ENCODE peak calls at places on chromosome 22, in four cellular contexts. G, I, Z and U are unnamed samples.

GRCh38 chr22:25062378-25063095 is 110.0 kb downstream of the KIAA1671 start:
- DNase-seq in G (no peak), I (no peak), Z (no peak), U (no peak)

GRCh38 chr22:23073506-23074229 is 3.3 kb downstream of the GNAZ start:
- DNase-seq in G (no peak), I (no peak), Z (no peak), U (no peak)

GRCh38 chr22:37213218-37213855 is 1.1 kb upstream of the SSTR3 start:
- DNase-seq in G (no peak), I (no peak), Z (no peak), U (no peak)

GRCh38 chr22:44187652-44188230 is 7.0 kb downstream of the PARVG start:
- DNase-seq in G (no peak), I (no peak), Z (no peak), U (no peak)

GRCh38 chr22:45462034-45462655 is 40.5 kb upstream of the FBLN1 start:
- DNase-seq in G (peak; percentile 61), I (peak; percentile 48), Z (no peak), U (peak; percentile 55)

GRCh38 chr22:25763239-25763777 is 21.3 kb downstream of the MYO18B start:
- DNase-seq in G (no peak), I (no peak), Z (no peak), U (no peak)

GRCh38 chr22:20305894-20306645 is 13.8 kb downstream of the DGCR6L start:
- DNase-seq in G (no peak), I (no peak), Z (no peak), U (no peak)

GRCh38 chr22:42330953-42331525 is 60.6 kb upstream of the TCF20 start:
- DNase-seq in G (no peak), I (peak; percentile 56), Z (peak; percentile 86), U (no peak)

GRCh38 chr22:37284807-37285355 is 2.6 kb downstream of the CYTH4 start:
- DNase-seq in G (peak; percentile 54), I (no peak), Z (no peak), U (no peak)

GRCh38 chr22:46747646-46748045 is 9.6 kb upstream of the CERK start:
- DNase-seq in G (no peak), I (no peak), Z (no peak), U (no peak)

GRCh38 chr22:50059185-50059880 is 1.2 kb upstream of the TTLL8 start:
- DNase-seq in G (peak; percentile 83), I (no peak), Z (no peak), U (peak; percentile 74)

GRCh38 chr22:33812578-33812977 is 107.7 kb downstream of the LARGE1 start:
- DNase-seq in G (no peak), I (no peak), Z (no peak), U (no peak)

GRCh38 chr22:33379836-33380235 is 321.7 kb upstream of the SYN3 start:
- DNase-seq in G (no peak), I (no peak), Z (no peak), U (no peak)

GRCh38 chr22:20499769-20500168 is 4.2 kb upstream of the KLHL22 start:
- DNase-seq in G (no peak), I (no peak), Z (no peak), U (no peak)

GRCh38 chr22:37045958-37046357 is 5.6 kb upstream of the KCTD17 start:
- DNase-seq in G (peak; percentile 62), I (no peak), Z (no peak), U (no peak)

GRCh38 chr22:44128961-44129613 is 51.6 kb upstream of the PARVG start:
- DNase-seq in G (no peak), I (no peak), Z (no peak), U (no peak)

GRCh38 chr22:50356186-50356585 is 13.1 kb downstream of the PPP6R2 start:
- DNase-seq in G (no peak), I (no peak), Z (no peak), U (no peak)

GRCh38 chr22:50361222-50361621 is 18.1 kb downstream of the PPP6R2 start:
- DNase-seq in G (no peak), I (no peak), Z (no peak), U (no peak)

GRCh38 chr22:27800250-27801131 is 1.1 kb downstream of the MN1 start:
- DNase-seq in G (peak; percentile 80), I (no peak), Z (peak; percentile 59), U (no peak)

GRCh38 chr22:46984751-46985506 is 222.5 kb downstream of the TBC1D22A start:
- DNase-seq in G (no peak), I (no peak), Z (peak; percentile 91), U (no peak)

GRCh38 chr22:49188591-49188990 is 639.1 kb downstream of the BRD1 start:
- DNase-seq in G (no peak), I (no peak), Z (no peak), U (no peak)

GRCh38 chr22:48351376-48352085 is 1476.1 kb downstream of the BRD1 start:
- DNase-seq in G (no peak), I (no peak), Z (no peak), U (no peak)

GRCh38 chr22:36822581-36822980 is 5.7 kb upstream of the PVALB start:
- DNase-seq in G (peak; percentile 86), I (no peak), Z (no peak), U (peak; percentile 59)

GRCh38 chr22:44929348-44930015 is 80.3 kb downstream of the PHF21B start:
- DNase-seq in G (no peak), I (no peak), Z (no peak), U (no peak)

GRCh38 chr22:45200862-45201511 is 37.3 kb downstream of the NUP50 start:
- DNase-seq in G (peak; percentile 78), I (no peak), Z (no peak), U (peak; percentile 24)

GRCh38 chr22:36870250-36870649 is 9.4 kb downstream of the NCF4 start:
- DNase-seq in G (no peak), I (no peak), Z (no peak), U (no peak)

GRCh38 chr22:19808873-19809478 is 45.7 kb downstream of the GNB1L start:
- DNase-seq in G (peak; percentile 9), I (no peak), Z (no peak), U (no peak)

GRCh38 chr22:47221840-47222615 is 459.6 kb downstream of the TBC1D22A start:
- DNase-seq in G (no peak), I (no peak), Z (peak; percentile 90), U (peak; percentile 5)

GRCh38 chr22:26884921-26885320 is 227.5 kb downstream of the MIAT start:
- DNase-seq in G (no peak), I (no peak), Z (no peak), U (no peak)

GRCh38 chr22:48538291-48538820 is 1289.3 kb downstream of the BRD1 start:
- DNase-seq in G (no peak), I (no peak), Z (no peak), U (no peak)

GRCh38 chr22:39960791-39961746 is 872 bp downstream of the TMA7B start:
- DNase-seq in G (no peak), I (no peak), Z (no peak), U (no peak)

GRCh38 chr22:50010676-50011446 is 1.7 kb downstream of the IL17REL start:
- DNase-seq in G (no peak), I (no peak), Z (no peak), U (peak; percentile 32)

GRCh38 chr22:31609716-31610115 is 52.3 kb downstream of the PISD start:
- DNase-seq in G (no peak), I (no peak), Z (no peak), U (no peak)